ENCODE peak calls at places on chromosomes 2 and 18, in eight cellular contexts. M is iPS DF 6.9, D is hepatocyte, W is lung, S is GM23248, F is tibial artery, U is A549, P is uterus. O is an unnamed sample.

GRCh38 chr2:239790721-239791120 is 234.4 kb downstream of the NDUFA10 start:
- DNase-seq in M (no peak), D (no peak), W (no peak), S (no peak), F (peak; percentile 5), U (no peak), P (no peak), O (no peak)

GRCh38 chr2:195651041-195651440 is 6.0 kb upstream of the SLC39A10 start:
- DNase-seq in M (no peak), D (no peak), W (no peak), S (no peak), F (no peak), U (no peak), P (no peak), O (no peak)

GRCh38 chr18:11362856-11363255 is 213.5 kb upstream of the PIEZO2 start:
- DNase-seq in M (no peak), D (no peak), W (no peak), S (no peak), F (no peak), U (no peak), P (no peak), O (no peak)

GRCh38 chr2:46390036-46390435 is 89.3 kb upstream of the TMEM247 start:
- DNase-seq in M (no peak), D (no peak), W (no peak), S (no peak), F (no peak), U (no peak), P (no peak), O (no peak)

GRCh38 chr18:49566985-49567384 is 5.1 kb downstream of the LIPG start:
- DNase-seq in M (no peak), D (no peak), W (no peak), S (no peak), F (no peak), U (no peak), P (no peak), O (no peak)

GRCh38 chr2:200300650-200301314 is 5.7 kb upstream of the SPATS2L start:
- DNase-seq in M (no peak), D (peak; percentile 54), W (no peak), S (peak; percentile 32), F (no peak), U (peak; percentile 15), P (no peak), O (peak; percentile 25)

GRCh38 chr2:11573418-11574175 is 39.8 kb downstream of the GREB1 start:
- DNase-seq in M (no peak), D (no peak), W (no peak), S (no peak), F (no peak), U (no peak), P (no peak), O (no peak)

GRCh38 chr18:68797901-68798300 is at the start of gene CCDC102B:
- DNase-seq in M (no peak), D (peak; percentile 35), W (no peak), S (peak; percentile 18), F (no peak), U (no peak), P (no peak), O (no peak)

GRCh38 chr18:40222736-40223135 is 1732.3 kb upstream of the PIK3C3 start:
- DNase-seq in M (no peak), D (no peak), W (no peak), S (peak; percentile 37), F (no peak), U (no peak), P (no peak), O (no peak)

GRCh38 chr18:3350021-3350420 is 88.1 kb downstream of the MYL12B start:
- DNase-seq in M (no peak), D (no peak), W (no peak), S (no peak), F (no peak), U (no peak), P (no peak), O (no peak)

GRCh38 chr2:128808462-128809255 is 490.0 kb upstream of the HS6ST1 start:
- DNase-seq in M (no peak), D (peak; percentile 71), W (no peak), S (peak; percentile 75), F (no peak), U (no peak), P (no peak), O (no peak)

GRCh38 chr2:67169417-67170140 is 227.6 kb upstream of the ETAA1 start:
- DNase-seq in M (no peak), D (no peak), W (no peak), S (peak; percentile 48), F (no peak), U (no peak), P (no peak), O (no peak)

GRCh38 chr2:12730265-12730664 is 13.5 kb downstream of the TRIB2 start:
- DNase-seq in M (no peak), D (no peak), W (no peak), S (no peak), F (no peak), U (no peak), P (no peak), O (no peak)

GRCh38 chr2:97740590-97741182 is 27.3 kb downstream of the ZAP70 start:
- DNase-seq in M (peak; percentile 70), D (peak; percentile 61), W (peak; percentile 48), S (peak; percentile 65), F (no peak), U (peak; percentile 80), P (no peak), O (peak; percentile 29)

GRCh38 chr18:65769653-65770052 is 18.8 kb downstream of the CDH7 start:
- DNase-seq in M (no peak), D (no peak), W (no peak), S (no peak), F (no peak), U (no peak), P (no peak), O (no peak)

GRCh38 chr2:240463274-240463865 is 27.9 kb downstream of the GPC1 start:
- DNase-seq in M (no peak), D (no peak), W (no peak), S (peak; percentile 20), F (peak; percentile 14), U (no peak), P (peak; percentile 12), O (peak; percentile 13)

GRCh38 chr2:109128466-109129355 is at the start of gene SH3RF3:
- DNase-seq in M (no peak), D (peak; percentile 49), W (peak; percentile 41), S (peak; percentile 77), F (peak; percentile 57), U (peak; percentile 24), P (peak; percentile 43), O (peak; percentile 68)

GRCh38 chr2:129236601-129237000 is 742.9 kb upstream of the RAB6C start:
- DNase-seq in M (no peak), D (no peak), W (no peak), S (no peak), F (no peak), U (no peak), P (no peak), O (no peak)

GRCh38 chr2:118992740-118993391 is 50.9 kb downstream of the MARCO start:
- DNase-seq in M (no peak), D (no peak), W (no peak), S (no peak), F (no peak), U (no peak), P (no peak), O (no peak)

GRCh38 chr2:235827585-235827992 is 333.7 kb downstream of the AGAP1 start:
- DNase-seq in M (no peak), D (peak; percentile 31), W (no peak), S (peak; percentile 54), F (no peak), U (peak; percentile 43), P (no peak), O (no peak)

GRCh38 chr2:196290569-196290968 is 119.2 kb upstream of the STK17B start:
- DNase-seq in M (no peak), D (no peak), W (no peak), S (no peak), F (no peak), U (no peak), P (no peak), O (no peak)

GRCh38 chr2:157364257-157364974 is 38.8 kb upstream of the ERMN start:
- DNase-seq in M (no peak), D (no peak), W (no peak), S (peak; percentile 16), F (no peak), U (no peak), P (no peak), O (no peak)
- H3K9me3 ChIP-seq in M (no peaks in the 10 kb centered on the region), D (no peaks in the 10 kb centered on the region), W (no peaks in the 10 kb centered on the region), S (no peaks in the 10 kb centered on the region), F (no peaks in the 10 kb centered on the region), U (peaks cover 3% of the 10 kb centered on the region), P (no peaks in the 10 kb centered on the region), O (peaks cover 12% of the 10 kb centered on the region)

GRCh38 chr2:95001117-95001551 is 24.4 kb upstream of the MAL start:
- DNase-seq in M (no peak), D (no peak), W (no peak), S (no peak), F (no peak), U (no peak), P (no peak), O (no peak)

GRCh38 chr2:94996401-94997100 is 29.0 kb upstream of the MAL start:
- DNase-seq in M (no peak), D (no peak), W (no peak), S (no peak), F (no peak), U (no peak), P (no peak), O (no peak)

GRCh38 chr2:95001701-95002100 is 23.8 kb upstream of the MAL start:
- DNase-seq in M (no peak), D (no peak), W (no peak), S (no peak), F (no peak), U (no peak), P (no peak), O (no peak)

GRCh38 chr2:94997981-94998920 is 27.3 kb upstream of the MAL start:
- DNase-seq in M (no peak), D (no peak), W (peak; percentile 35), S (no peak), F (no peak), U (no peak), P (no peak), O (no peak)

DNA sequence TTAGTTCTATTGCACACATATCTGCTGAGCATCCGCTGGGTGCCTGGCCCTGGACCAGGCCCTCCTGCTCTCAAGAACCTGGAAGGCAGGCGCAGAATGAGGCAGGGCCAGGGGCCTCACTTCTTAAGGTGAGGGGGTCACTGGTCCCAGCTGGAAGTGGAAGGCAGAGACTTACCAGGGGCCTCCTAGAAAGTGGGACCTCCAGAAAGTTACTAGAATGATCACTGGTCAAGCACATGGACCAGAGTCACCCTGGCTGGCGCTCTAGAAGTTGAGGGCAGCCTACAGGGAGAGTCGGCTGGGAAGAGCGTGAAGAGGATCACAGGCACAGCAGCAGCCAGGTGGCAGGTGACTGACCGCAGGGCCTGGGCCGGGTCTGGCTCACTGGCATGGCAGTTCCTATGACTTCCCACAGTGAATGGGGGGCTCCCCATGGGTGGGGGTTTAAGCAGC is 26.1 kb upstream of the MAL start:
- DNase-seq in M (no peak), D (no peak), W (no peak), S (no peak), F (no peak), U (no peak), P (no peak), O (no peak)
- H3K9me3 ChIP-seq in M (peaks cover 4% of the 10 kb centered on the region), D (no peaks in the 10 kb centered on the region), W (no peaks in the 10 kb centered on the region), S (no peaks in the 10 kb centered on the region), F (no peaks in the 10 kb centered on the region), U (no peaks in the 10 kb centered on the region), P (no peaks in the 10 kb centered on the region), O (no peaks in the 10 kb centered on the region)

GRCh38 chr2:167322795-167323194 is 434.5 kb downstream of the XIRP2 start:
- DNase-seq in M (no peak), D (no peak), W (no peak), S (no peak), F (no peak), U (no peak), P (no peak), O (no peak)
- H3K9me3 ChIP-seq in M (peaks cover 2% of the 10 kb centered on the region), D (no peaks in the 10 kb centered on the region), W (peaks cover 3% of the 10 kb centered on the region), S (no peaks in the 10 kb centered on the region), F (no peaks in the 10 kb centered on the region), U (no peaks in the 10 kb centered on the region), P (no peaks in the 10 kb centered on the region), O (peaks cover 4% of the 10 kb centered on the region)

GRCh38 chr18:79484661-79485621 is 89.2 kb downstream of the NFATC1 start:
- DNase-seq in M (no peak), D (peak; percentile 69), W (no peak), S (peak; percentile 99), F (no peak), U (no peak), P (no peak), O (peak; percentile 30)
- H3K9me3 ChIP-seq in M (no peaks in the 10 kb centered on the region), D (no peaks in the 10 kb centered on the region), W (no peaks in the 10 kb centered on the region), S (no peaks in the 10 kb centered on the region), F (no peaks in the 10 kb centered on the region), U (no peaks in the 10 kb centered on the region), P (no peaks in the 10 kb centered on the region), O (no peaks in the 10 kb centered on the region)

O was measured in left ventricle myocardium inferior.